ENCODE peak calls at places on chromosomes 11 and 22, in nine cellular contexts. One of them, this sample, is unnamed.

GRCh38 chr22:20022231-20023069 is 1.5 kb downstream of the TANGO2 start:
- DNase-seq in esophagus squamous epithelium: no peak
- DNase-seq in retina: no peak
- DNase-seq in C1 segment of cervical spinal cord: no peak
- DNase-seq in RWPE2: peak
- DNase-seq in LoVo: no peak
- DNase-seq in cardiac muscle cell: no peak
- DNase-seq in NCI-H748 treated with DMSO at 0.1 percent for 48 hours: no peak
- DNase-seq in NCI-H1105: no peak
- DNase-seq in this sample: no peak

GRCh38 chr11:16117989-16118810 is 238.1 kb downstream of the SOX6 start:
- DNase-seq in retina: peak
- DNase-seq in NCI-H1105: peak
- DNase-seq in LoVo: no peak
- DNase-seq in C1 segment of cervical spinal cord: no peak
- DNase-seq in cardiac muscle cell: no peak
- DNase-seq in esophagus squamous epithelium: no peak
- DNase-seq in RWPE2: no peak
- DNase-seq in NCI-H748 treated with DMSO at 0.1 percent for 48 hours: peak
- DNase-seq in this sample: no peak

GRCh38 chr11:65431452-65432132 is 9.0 kb downstream of the NEAT1 start:
- DNase-seq in LoVo: no peak
- DNase-seq in cardiac muscle cell: no peak
- DNase-seq in C1 segment of cervical spinal cord: no peak
- DNase-seq in NCI-H748 treated with DMSO at 0.1 percent for 48 hours: no peak
- DNase-seq in RWPE2: no peak
- DNase-seq in retina: no peak
- DNase-seq in esophagus squamous epithelium: no peak
- DNase-seq in NCI-H1105: no peak
- DNase-seq in this sample: peak

GRCh38 chr11:10038916-10039315 is 255.1 kb downstream of the SBF2 start:
- DNase-seq in C1 segment of cervical spinal cord: no peak
- DNase-seq in cardiac muscle cell: no peak
- DNase-seq in NCI-H748 treated with DMSO at 0.1 percent for 48 hours: no peak
- DNase-seq in LoVo: no peak
- DNase-seq in esophagus squamous epithelium: no peak
- DNase-seq in RWPE2: no peak
- DNase-seq in NCI-H1105: no peak
- DNase-seq in retina: no peak
- DNase-seq in this sample: no peak

GRCh38 chr11:403021-403760 is 9.2 kb downstream of the PKP3 start:
- DNase-seq in LoVo: no peak
- DNase-seq in NCI-H748 treated with DMSO at 0.1 percent for 48 hours: no peak
- DNase-seq in esophagus squamous epithelium: no peak
- DNase-seq in NCI-H1105: no peak
- DNase-seq in retina: no peak
- DNase-seq in cardiac muscle cell: no peak
- DNase-seq in C1 segment of cervical spinal cord: no peak
- DNase-seq in RWPE2: no peak
- DNase-seq in this sample: peak

GRCh38 chr11:55942785-55943392 is 6.7 kb upstream of the OR5I1 start:
- DNase-seq in C1 segment of cervical spinal cord: no peak
- DNase-seq in NCI-H1105: peak
- DNase-seq in esophagus squamous epithelium: no peak
- DNase-seq in cardiac muscle cell: peak
- DNase-seq in retina: no peak
- DNase-seq in LoVo: peak
- DNase-seq in RWPE2: no peak
- DNase-seq in NCI-H748 treated with DMSO at 0.1 percent for 48 hours: peak
- DNase-seq in this sample: no peak

GRCh38 chr11:110366234-110366633 is 63.5 kb upstream of the FDX1 start:
- DNase-seq in retina: no peak
- DNase-seq in NCI-H748 treated with DMSO at 0.1 percent for 48 hours: no peak
- DNase-seq in esophagus squamous epithelium: no peak
- DNase-seq in LoVo: peak
- DNase-seq in cardiac muscle cell: peak
- DNase-seq in C1 segment of cervical spinal cord: no peak
- DNase-seq in NCI-H1105: peak
- DNase-seq in RWPE2: no peak
- DNase-seq in this sample: no peak

GRCh38 chr11:71917646-71918045 is 10.7 kb downstream of the XNDC1N start:
- DNase-seq in C1 segment of cervical spinal cord: no peak
- DNase-seq in esophagus squamous epithelium: no peak
- DNase-seq in NCI-H1105: no peak
- DNase-seq in retina: no peak
- DNase-seq in LoVo: no peak
- DNase-seq in RWPE2: no peak
- DNase-seq in NCI-H748 treated with DMSO at 0.1 percent for 48 hours: no peak
- DNase-seq in cardiac muscle cell: no peak
- DNase-seq in this sample: no peak

GRCh38 chr11:131909426-131910200 is 539.2 kb downstream of the NTM start:
- DNase-seq in C1 segment of cervical spinal cord: no peak
- DNase-seq in NCI-H748 treated with DMSO at 0.1 percent for 48 hours: no peak
- DNase-seq in cardiac muscle cell: no peak
- DNase-seq in LoVo: no peak
- DNase-seq in esophagus squamous epithelium: no peak
- DNase-seq in NCI-H1105: no peak
- DNase-seq in RWPE2: no peak
- DNase-seq in retina: peak
- DNase-seq in this sample: no peak

GRCh38 chr22:30870451-30871345 is 97.9 kb downstream of the MORC2 start:
- DNase-seq in NCI-H1105: no peak
- DNase-seq in NCI-H748 treated with DMSO at 0.1 percent for 48 hours: no peak
- DNase-seq in LoVo: no peak
- DNase-seq in cardiac muscle cell: no peak
- DNase-seq in RWPE2: peak
- DNase-seq in retina: no peak
- DNase-seq in esophagus squamous epithelium: no peak
- DNase-seq in C1 segment of cervical spinal cord: no peak
- DNase-seq in this sample: no peak

GRCh38 chr11:47469411-47470179 is 20.7 kb upstream of the RAPSN start:
- DNase-seq in C1 segment of cervical spinal cord: no peak
- DNase-seq in retina: no peak
- DNase-seq in cardiac muscle cell: no peak
- DNase-seq in RWPE2: no peak
- DNase-seq in NCI-H1105: no peak
- DNase-seq in esophagus squamous epithelium: no peak
- DNase-seq in NCI-H748 treated with DMSO at 0.1 percent for 48 hours: no peak
- DNase-seq in LoVo: no peak
- DNase-seq in this sample: no peak

GRCh38 chr11:93537767-93538261 is 5.4 kb downstream of the SMCO4 start:
- DNase-seq in NCI-H1105: no peak
- DNase-seq in RWPE2: no peak
- DNase-seq in retina: no peak
- DNase-seq in LoVo: no peak
- DNase-seq in cardiac muscle cell: no peak
- DNase-seq in C1 segment of cervical spinal cord: no peak
- DNase-seq in esophagus squamous epithelium: no peak
- DNase-seq in NCI-H748 treated with DMSO at 0.1 percent for 48 hours: no peak
- DNase-seq in this sample: no peak

GRCh38 chr22:45240137-45240809 is 421 bp downstream of the KIAA0930 start:
- DNase-seq in cardiac muscle cell: no peak
- DNase-seq in retina: peak
- DNase-seq in NCI-H748 treated with DMSO at 0.1 percent for 48 hours: no peak
- DNase-seq in NCI-H1105: no peak
- DNase-seq in RWPE2: peak
- DNase-seq in C1 segment of cervical spinal cord: no peak
- DNase-seq in LoVo: no peak
- DNase-seq in esophagus squamous epithelium: no peak
- DNase-seq in this sample: peak

GRCh38 chr11:118907051-118907748 is 18.5 kb downstream of the BCL9L start:
- DNase-seq in LoVo: peak
- DNase-seq in esophagus squamous epithelium: no peak
- DNase-seq in C1 segment of cervical spinal cord: peak
- DNase-seq in RWPE2: peak
- DNase-seq in cardiac muscle cell: peak
- DNase-seq in retina: peak
- DNase-seq in NCI-H1105: peak
- DNase-seq in NCI-H748 treated with DMSO at 0.1 percent for 48 hours: peak
- DNase-seq in this sample: peak

GRCh38 chr11:29124436-29124835 is 892.4 kb downstream of the KCNA4 start:
- DNase-seq in NCI-H1105: no peak
- DNase-seq in retina: peak
- DNase-seq in LoVo: no peak
- DNase-seq in cardiac muscle cell: no peak
- DNase-seq in NCI-H748 treated with DMSO at 0.1 percent for 48 hours: no peak
- DNase-seq in C1 segment of cervical spinal cord: no peak
- DNase-seq in esophagus squamous epithelium: no peak
- DNase-seq in RWPE2: no peak
- DNase-seq in this sample: no peak

GRCh38 chr11:27886765-27887328 is 186.6 kb upstream of the BDNF start:
- DNase-seq in RWPE2: no peak
- DNase-seq in cardiac muscle cell: no peak
- DNase-seq in retina: no peak
- DNase-seq in esophagus squamous epithelium: no peak
- DNase-seq in C1 segment of cervical spinal cord: no peak
- DNase-seq in LoVo: no peak
- DNase-seq in NCI-H1105: no peak
- DNase-seq in NCI-H748 treated with DMSO at 0.1 percent for 48 hours: no peak
- DNase-seq in this sample: no peak

GRCh38 chr11:106950067-106950491 is 68.2 kb downstream of the GUCY1A2 start:
- DNase-seq in NCI-H748 treated with DMSO at 0.1 percent for 48 hours: peak
- DNase-seq in cardiac muscle cell: no peak
- DNase-seq in RWPE2: no peak
- DNase-seq in C1 segment of cervical spinal cord: no peak
- DNase-seq in retina: no peak
- DNase-seq in LoVo: no peak
- DNase-seq in esophagus squamous epithelium: no peak
- DNase-seq in NCI-H1105: peak
- DNase-seq in this sample: no peak

GRCh38 chr11:74466916-74467885 is at the start of gene KCNE3:
- DNase-seq in LoVo: no peak
- DNase-seq in cardiac muscle cell: no peak
- DNase-seq in C1 segment of cervical spinal cord: no peak
- DNase-seq in retina: peak
- DNase-seq in esophagus squamous epithelium: no peak
- DNase-seq in NCI-H748 treated with DMSO at 0.1 percent for 48 hours: no peak
- DNase-seq in RWPE2: no peak
- DNase-seq in NCI-H1105: no peak
- DNase-seq in this sample: no peak

GRCh38 chr22:46066691-46067090 is 83.6 kb upstream of the PPARA start:
- DNase-seq in NCI-H748 treated with DMSO at 0.1 percent for 48 hours: peak
- DNase-seq in RWPE2: no peak
- DNase-seq in esophagus squamous epithelium: no peak
- DNase-seq in LoVo: no peak
- DNase-seq in C1 segment of cervical spinal cord: no peak
- DNase-seq in cardiac muscle cell: no peak
- DNase-seq in retina: no peak
- DNase-seq in NCI-H1105: peak
- DNase-seq in this sample: no peak

GRCh38 chr11:9714540-9714939 is 50.7 kb downstream of the SWAP70 start:
- DNase-seq in retina: no peak
- DNase-seq in esophagus squamous epithelium: no peak
- DNase-seq in C1 segment of cervical spinal cord: no peak
- DNase-seq in cardiac muscle cell: no peak
- DNase-seq in NCI-H1105: no peak
- DNase-seq in LoVo: no peak
- DNase-seq in NCI-H748 treated with DMSO at 0.1 percent for 48 hours: no peak
- DNase-seq in RWPE2: no peak
- DNase-seq in this sample: no peak

GRCh38 chr11:72411623-72412532 is 22.5 kb downstream of the CLPB start:
- DNase-seq in LoVo: no peak
- DNase-seq in retina: peak
- DNase-seq in NCI-H1105: no peak
- DNase-seq in NCI-H748 treated with DMSO at 0.1 percent for 48 hours: no peak
- DNase-seq in C1 segment of cervical spinal cord: no peak
- DNase-seq in RWPE2: no peak
- DNase-seq in esophagus squamous epithelium: no peak
- DNase-seq in cardiac muscle cell: no peak
- DNase-seq in this sample: peak

GRCh38 chr11:93054279-93054678 is 84.8 kb downstream of the MTNR1B start:
- DNase-seq in NCI-H1105: no peak
- DNase-seq in esophagus squamous epithelium: no peak
- DNase-seq in C1 segment of cervical spinal cord: no peak
- DNase-seq in cardiac muscle cell: no peak
- DNase-seq in retina: no peak
- DNase-seq in RWPE2: no peak
- DNase-seq in LoVo: no peak
- DNase-seq in NCI-H748 treated with DMSO at 0.1 percent for 48 hours: no peak
- DNase-seq in this sample: no peak

GRCh38 chr22:46012881-46013281 is 35.9 kb upstream of the WNT7B start:
- DNase-seq in RWPE2: peak
- DNase-seq in LoVo: no peak
- DNase-seq in NCI-H1105: no peak
- DNase-seq in C1 segment of cervical spinal cord: no peak
- DNase-seq in retina: no peak
- DNase-seq in cardiac muscle cell: no peak
- DNase-seq in esophagus squamous epithelium: no peak
- DNase-seq in NCI-H748 treated with DMSO at 0.1 percent for 48 hours: no peak
- DNase-seq in this sample: no peak

GRCh38 chr11:73597340-73597955 is 464 bp downstream of the FAM168A start:
- DNase-seq in LoVo: no peak
- DNase-seq in C1 segment of cervical spinal cord: no peak
- DNase-seq in esophagus squamous epithelium: peak
- DNase-seq in retina: no peak
- DNase-seq in cardiac muscle cell: no peak
- DNase-seq in NCI-H1105: no peak
- DNase-seq in RWPE2: no peak
- DNase-seq in NCI-H748 treated with DMSO at 0.1 percent for 48 hours: no peak
- DNase-seq in this sample: no peak

GRCh38 chr22:37308385-37309200 is 26.3 kb downstream of the CYTH4 start:
- DNase-seq in RWPE2: no peak
- DNase-seq in NCI-H748 treated with DMSO at 0.1 percent for 48 hours: no peak
- DNase-seq in C1 segment of cervical spinal cord: no peak
- DNase-seq in esophagus squamous epithelium: no peak
- DNase-seq in LoVo: no peak
- DNase-seq in retina: no peak
- DNase-seq in NCI-H1105: no peak
- DNase-seq in cardiac muscle cell: no peak
- DNase-seq in this sample: no peak

GRCh38 chr11:30855383-30856006 is 269.3 kb upstream of the MPPED2 start:
- DNase-seq in C1 segment of cervical spinal cord: no peak
- DNase-seq in cardiac muscle cell: peak
- DNase-seq in LoVo: no peak
- DNase-seq in NCI-H1105: no peak
- DNase-seq in NCI-H748 treated with DMSO at 0.1 percent for 48 hours: no peak
- DNase-seq in retina: no peak
- DNase-seq in esophagus squamous epithelium: no peak
- DNase-seq in RWPE2: no peak
- DNase-seq in this sample: no peak

GRCh38 chr11:129444274-129444673 is 68.6 kb downstream of the BARX2 start:
- DNase-seq in C1 segment of cervical spinal cord: no peak
- DNase-seq in esophagus squamous epithelium: no peak
- DNase-seq in LoVo: no peak
- DNase-seq in NCI-H1105: no peak
- DNase-seq in RWPE2: no peak
- DNase-seq in NCI-H748 treated with DMSO at 0.1 percent for 48 hours: no peak
- DNase-seq in cardiac muscle cell: no peak
- DNase-seq in retina: no peak
- DNase-seq in this sample: no peak

GRCh38 chr11:14179126-14179820 is 179.7 kb downstream of the RRAS2 start:
- DNase-seq in RWPE2: no peak
- DNase-seq in NCI-H748 treated with DMSO at 0.1 percent for 48 hours: no peak
- DNase-seq in retina: peak
- DNase-seq in cardiac muscle cell: no peak
- DNase-seq in esophagus squamous epithelium: no peak
- DNase-seq in LoVo: no peak
- DNase-seq in NCI-H1105: peak
- DNase-seq in C1 segment of cervical spinal cord: no peak
- DNase-seq in this sample: no peak

GRCh38 chr11:9831122-9831521 is 167.2 kb downstream of the SWAP70 start:
- DNase-seq in retina: no peak
- DNase-seq in esophagus squamous epithelium: no peak
- DNase-seq in C1 segment of cervical spinal cord: no peak
- DNase-seq in cardiac muscle cell: no peak
- DNase-seq in RWPE2: no peak
- DNase-seq in NCI-H1105: peak
- DNase-seq in NCI-H748 treated with DMSO at 0.1 percent for 48 hours: no peak
- DNase-seq in LoVo: no peak
- DNase-seq in this sample: no peak

GRCh38 chr11:82701847-82702520 is 31.7 kb downstream of the FAM181B start:
- DNase-seq in C1 segment of cervical spinal cord: no peak
- DNase-seq in retina: peak
- DNase-seq in cardiac muscle cell: peak
- DNase-seq in esophagus squamous epithelium: no peak
- DNase-seq in NCI-H748 treated with DMSO at 0.1 percent for 48 hours: peak
- DNase-seq in LoVo: no peak
- DNase-seq in NCI-H1105: peak
- DNase-seq in RWPE2: no peak
- DNase-seq in this sample: no peak

GRCh38 chr11:118634435-118635236 is 27.2 kb downstream of the PHLDB1 start:
- DNase-seq in esophagus squamous epithelium: no peak
- DNase-seq in retina: no peak
- DNase-seq in RWPE2: no peak
- DNase-seq in LoVo: peak
- DNase-seq in NCI-H1105: peak
- DNase-seq in C1 segment of cervical spinal cord: no peak
- DNase-seq in NCI-H748 treated with DMSO at 0.1 percent for 48 hours: peak
- DNase-seq in cardiac muscle cell: peak
- DNase-seq in this sample: no peak

This sample was measured in GM06990.